ENCODE peak calls at places on chromosomes 3 and 15, in nine cellular contexts. One of them, this sample, is unnamed.

GRCh38 chr3:126711361-126711760 is 7.3 kb downstream of the CHCHD6 start:
- DNase-seq in endothelial cell of umbilical vein: no peak
- DNase-seq in stomach: no peak
- DNase-seq in GM12891: no peak
- DNase-seq in spleen: no peak
- DNase-seq in GM23338: peak; percentile 32
- DNase-seq in K562: no peak
- DNase-seq in SK-N-MC: no peak
- DNase-seq in transverse colon: no peak
- DNase-seq in this sample: no peak

GRCh38 chr3:195763843-195764825 is 43.4 kb downstream of the MUC20 start:
- DNase-seq in SK-N-MC: no peak
- DNase-seq in GM23338: no peak
- DNase-seq in GM12891: no peak
- DNase-seq in K562: no peak
- DNase-seq in endothelial cell of umbilical vein: no peak
- DNase-seq in stomach: no peak
- DNase-seq in spleen: peak; percentile 58
- DNase-seq in transverse colon: no peak
- DNase-seq in this sample: no peak

GRCh38 chr15:58484794-58485600 is 53.2 kb downstream of the LIPC start:
- DNase-seq in transverse colon: peak; percentile 22
- DNase-seq in spleen: no peak
- DNase-seq in GM23338: no peak
- DNase-seq in SK-N-MC: no peak
- DNase-seq in stomach: no peak
- DNase-seq in endothelial cell of umbilical vein: no peak
- DNase-seq in K562: no peak
- DNase-seq in GM12891: no peak
- DNase-seq in this sample: peak; percentile 74

GRCh38 chr3:58384381-58385090 is 49.1 kb downstream of the PDHB start:
- DNase-seq in stomach: no peak
- DNase-seq in endothelial cell of umbilical vein: no peak
- DNase-seq in GM23338: no peak
- DNase-seq in SK-N-MC: no peak
- DNase-seq in transverse colon: no peak
- DNase-seq in GM12891: no peak
- DNase-seq in K562: no peak
- DNase-seq in spleen: no peak
- DNase-seq in this sample: no peak

GRCh38 chr3:107124885-107125284 is 252.4 kb upstream of the CCDC54 start:
- DNase-seq in spleen: no peak
- DNase-seq in endothelial cell of umbilical vein: no peak
- DNase-seq in GM23338: no peak
- DNase-seq in K562: peak; percentile 28
- DNase-seq in SK-N-MC: no peak
- DNase-seq in transverse colon: no peak
- DNase-seq in GM12891: no peak
- DNase-seq in stomach: no peak
- DNase-seq in this sample: no peak

GRCh38 chr3:40615110-40615915 is 90.6 kb downstream of the ZNF621 start:
- DNase-seq in GM23338: peak; percentile 90
- DNase-seq in transverse colon: no peak
- DNase-seq in SK-N-MC: no peak
- DNase-seq in spleen: no peak
- DNase-seq in endothelial cell of umbilical vein: no peak
- DNase-seq in GM12891: no peak
- DNase-seq in stomach: no peak
- DNase-seq in K562: no peak
- DNase-seq in this sample: no peak

GRCh38 chr15:36814085-36814484 is 234.7 kb downstream of the CDIN1 start:
- DNase-seq in stomach: no peak
- DNase-seq in GM23338: no peak
- DNase-seq in transverse colon: no peak
- DNase-seq in SK-N-MC: no peak
- DNase-seq in spleen: no peak
- DNase-seq in endothelial cell of umbilical vein: peak; percentile 14
- DNase-seq in K562: no peak
- DNase-seq in GM12891: no peak
- DNase-seq in this sample: no peak

GRCh38 chr15:57440799-57441198 is 64.5 kb downstream of the CGNL1 start:
- DNase-seq in K562: no peak
- DNase-seq in SK-N-MC: no peak
- DNase-seq in spleen: no peak
- DNase-seq in endothelial cell of umbilical vein: peak; percentile 70
- DNase-seq in GM23338: no peak
- DNase-seq in GM12891: no peak
- DNase-seq in transverse colon: no peak
- DNase-seq in stomach: no peak
- DNase-seq in this sample: no peak

GRCh38 chr3:197714251-197714650 is 22.5 kb downstream of the RUBCN start:
- DNase-seq in GM12891: no peak
- DNase-seq in endothelial cell of umbilical vein: no peak
- DNase-seq in transverse colon: no peak
- DNase-seq in K562: no peak
- DNase-seq in spleen: no peak
- DNase-seq in SK-N-MC: no peak
- DNase-seq in stomach: no peak
- DNase-seq in GM23338: no peak
- DNase-seq in this sample: no peak

GRCh38 chr3:197722734-197723133 is 14.0 kb downstream of the RUBCN start:
- DNase-seq in SK-N-MC: no peak
- DNase-seq in GM12891: no peak
- DNase-seq in endothelial cell of umbilical vein: no peak
- DNase-seq in stomach: no peak
- DNase-seq in transverse colon: no peak
- DNase-seq in spleen: no peak
- DNase-seq in K562: no peak
- DNase-seq in GM23338: no peak
- DNase-seq in this sample: no peak

GRCh38 chr3:197713477-197713822 is 23.3 kb downstream of the RUBCN start:
- DNase-seq in GM23338: no peak
- DNase-seq in stomach: no peak
- DNase-seq in endothelial cell of umbilical vein: no peak
- DNase-seq in spleen: no peak
- DNase-seq in K562: no peak
- DNase-seq in transverse colon: no peak
- DNase-seq in SK-N-MC: no peak
- DNase-seq in GM12891: no peak
- DNase-seq in this sample: no peak

DNA sequence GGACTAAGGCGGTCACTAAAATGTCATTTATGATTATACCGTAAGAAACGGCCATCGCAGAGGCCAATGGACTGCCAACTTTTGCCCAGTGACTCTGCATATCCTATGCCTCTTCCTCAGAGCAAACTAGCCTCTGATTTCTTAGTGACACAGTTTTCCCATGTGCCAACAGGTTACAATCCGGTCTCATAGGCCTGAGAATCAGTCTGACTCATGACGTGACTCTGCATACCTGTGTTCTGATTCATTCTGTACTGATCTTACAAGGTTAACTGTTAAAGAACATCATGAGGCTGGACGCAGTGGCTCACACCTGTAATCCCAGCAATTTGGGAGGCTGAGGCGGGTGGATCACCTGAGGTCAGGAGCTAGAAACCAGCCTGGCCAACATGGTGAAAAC is 17.8 kb downstream of the RUBCN start:
- DNase-seq in K562: no peak
- DNase-seq in GM23338: no peak
- DNase-seq in endothelial cell of umbilical vein: peak; percentile 39
- DNase-seq in GM12891: no peak
- DNase-seq in SK-N-MC: no peak
- DNase-seq in spleen: no peak
- DNase-seq in stomach: no peak
- DNase-seq in transverse colon: no peak
- DNase-seq in this sample: no peak
- TF ChIP-seq POLR2AphosphoS5 in K562: no peak
- TF ChIP-seq POLR2AphosphoS5 in GM23338: no peak
- TF ChIP-seq POLR2AphosphoS5 in endothelial cell of umbilical vein: no peak
- TF ChIP-seq POLR2AphosphoS5 in GM12891: no peak
- TF ChIP-seq POLR2AphosphoS5 in SK-N-MC: no peak
- TF ChIP-seq POLR2AphosphoS5 in spleen: no peak
- TF ChIP-seq POLR2AphosphoS5 in stomach: peak; percentile 55
- TF ChIP-seq POLR2AphosphoS5 in transverse colon: no peak
- TF ChIP-seq POLR2AphosphoS5 in this sample: no peak

GRCh38 chr3:50442940-50443579 is 60.4 kb downstream of the CACNA2D2 start:
- DNase-seq in stomach: peak; percentile 69
- DNase-seq in SK-N-MC: no peak
- DNase-seq in endothelial cell of umbilical vein: no peak
- DNase-seq in GM23338: no peak
- DNase-seq in transverse colon: peak; percentile 22
- DNase-seq in GM12891: no peak
- DNase-seq in spleen: no peak
- DNase-seq in K562: no peak
- DNase-seq in this sample: no peak

GRCh38 chr3:50444213-50444612 is 59.2 kb downstream of the CACNA2D2 start:
- DNase-seq in stomach: no peak
- DNase-seq in SK-N-MC: no peak
- DNase-seq in GM12891: no peak
- DNase-seq in endothelial cell of umbilical vein: no peak
- DNase-seq in transverse colon: no peak
- DNase-seq in GM23338: no peak
- DNase-seq in K562: no peak
- DNase-seq in spleen: no peak
- DNase-seq in this sample: no peak

GRCh38 chr3:50447290-50447840 is 56.1 kb downstream of the CACNA2D2 start:
- DNase-seq in endothelial cell of umbilical vein: no peak
- DNase-seq in stomach: peak; percentile 31
- DNase-seq in GM23338: no peak
- DNase-seq in K562: no peak
- DNase-seq in transverse colon: no peak
- DNase-seq in SK-N-MC: no peak
- DNase-seq in GM12891: no peak
- DNase-seq in spleen: no peak
- DNase-seq in this sample: peak; percentile 86

GRCh38 chr3:50444782-50445181 is 58.7 kb downstream of the CACNA2D2 start:
- DNase-seq in SK-N-MC: no peak
- DNase-seq in stomach: no peak
- DNase-seq in K562: no peak
- DNase-seq in GM12891: no peak
- DNase-seq in transverse colon: no peak
- DNase-seq in endothelial cell of umbilical vein: no peak
- DNase-seq in GM23338: no peak
- DNase-seq in spleen: no peak
- DNase-seq in this sample: no peak

GRCh38 chr3:50445919-50446318 is 57.5 kb downstream of the CACNA2D2 start:
- DNase-seq in SK-N-MC: no peak
- DNase-seq in spleen: no peak
- DNase-seq in GM12891: no peak
- DNase-seq in GM23338: no peak
- DNase-seq in K562: no peak
- DNase-seq in transverse colon: peak; percentile 18
- DNase-seq in endothelial cell of umbilical vein: no peak
- DNase-seq in stomach: peak; percentile 87
- DNase-seq in this sample: no peak
- TF ChIP-seq POLR2AphosphoS5 in SK-N-MC: no peak
- TF ChIP-seq POLR2AphosphoS5 in spleen: no peak
- TF ChIP-seq POLR2AphosphoS5 in GM12891: no peak
- TF ChIP-seq POLR2AphosphoS5 in GM23338: no peak
- TF ChIP-seq POLR2AphosphoS5 in K562: no peak
- TF ChIP-seq POLR2AphosphoS5 in transverse colon: no peak
- TF ChIP-seq POLR2AphosphoS5 in endothelial cell of umbilical vein: no peak
- TF ChIP-seq POLR2AphosphoS5 in stomach: peak; percentile 66
- TF ChIP-seq POLR2AphosphoS5 in this sample: no peak

DNA sequence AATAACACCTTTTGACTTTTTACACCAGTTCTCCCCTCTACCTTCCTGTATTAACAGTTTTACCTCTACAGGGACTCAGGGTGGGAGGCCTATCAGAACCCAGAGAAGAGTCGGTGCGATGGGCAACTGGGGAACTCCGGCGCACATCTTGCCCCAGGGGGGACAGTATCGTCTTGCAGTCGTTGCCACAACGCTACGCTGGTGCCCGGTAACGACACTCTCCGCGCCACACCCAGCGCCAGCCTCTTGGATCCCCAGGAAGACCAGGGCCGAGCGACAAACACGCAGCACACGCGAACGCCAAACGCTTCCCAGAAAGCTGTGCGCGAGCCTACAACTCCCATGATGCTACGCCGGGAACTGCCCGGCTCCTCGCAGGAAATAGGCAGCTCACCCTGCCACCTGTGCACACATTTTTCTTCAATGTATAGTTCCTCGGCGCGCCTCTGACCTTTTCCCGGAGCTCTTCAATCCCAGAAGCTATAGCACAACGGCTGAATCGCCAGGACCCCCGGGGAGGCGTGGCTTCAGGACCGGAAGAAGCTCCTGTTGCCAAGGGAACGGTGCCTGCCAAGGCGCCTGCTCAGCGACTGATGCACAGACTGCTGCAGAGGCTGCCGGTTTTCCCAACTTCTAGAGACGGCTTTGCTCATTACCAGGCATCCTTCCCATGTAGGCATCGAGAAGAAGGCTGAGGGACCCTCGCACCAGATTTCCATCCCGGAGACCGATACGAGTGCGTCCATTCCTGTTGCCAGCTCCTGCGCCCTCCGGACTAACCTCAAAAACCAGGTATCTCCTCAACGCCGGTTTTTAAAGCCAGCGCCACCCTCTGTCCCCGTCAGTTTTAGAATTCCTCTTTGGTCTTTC is at the start of gene ARL6:
- DNase-seq in K562: peak; percentile 66
- DNase-seq in GM12891: peak; percentile 59
- DNase-seq in endothelial cell of umbilical vein: peak; percentile 87
- DNase-seq in transverse colon: peak; percentile 83
- DNase-seq in stomach: peak; percentile 80
- DNase-seq in GM23338: peak; percentile 94
- DNase-seq in SK-N-MC: peak; percentile 30
- DNase-seq in spleen: peak; percentile 93
- DNase-seq in this sample: peak; percentile 81
- TF ChIP-seq POLR2AphosphoS5 in K562: no peak
- TF ChIP-seq POLR2AphosphoS5 in GM12891: peak; percentile 81
- TF ChIP-seq POLR2AphosphoS5 in endothelial cell of umbilical vein: peak; percentile 27
- TF ChIP-seq POLR2AphosphoS5 in transverse colon: peak; percentile 33
- TF ChIP-seq POLR2AphosphoS5 in stomach: peak; percentile 76
- TF ChIP-seq POLR2AphosphoS5 in GM23338: peak; percentile 59
- TF ChIP-seq POLR2AphosphoS5 in SK-N-MC: peak; percentile 79
- TF ChIP-seq POLR2AphosphoS5 in spleen: peak; percentile 79
- TF ChIP-seq POLR2AphosphoS5 in this sample: peak; percentile 52

GRCh38 chr3:183153210-183153950 is 9.2 kb downstream of the LAMP3 start:
- DNase-seq in stomach: no peak
- DNase-seq in GM23338: no peak
- DNase-seq in GM12891: no peak
- DNase-seq in transverse colon: no peak
- DNase-seq in K562: no peak
- DNase-seq in endothelial cell of umbilical vein: no peak
- DNase-seq in SK-N-MC: no peak
- DNase-seq in spleen: no peak
- DNase-seq in this sample: no peak

GRCh38 chr3:183149915-183150825 is 12.4 kb downstream of the LAMP3 start:
- DNase-seq in spleen: no peak
- DNase-seq in GM12891: no peak
- DNase-seq in stomach: no peak
- DNase-seq in SK-N-MC: no peak
- DNase-seq in GM23338: peak; percentile 12
- DNase-seq in transverse colon: no peak
- DNase-seq in K562: no peak
- DNase-seq in endothelial cell of umbilical vein: no peak
- DNase-seq in this sample: peak; percentile 49

GRCh38 chr3:183148056-183148455 is 14.5 kb downstream of the LAMP3 start:
- DNase-seq in spleen: no peak
- DNase-seq in transverse colon: no peak
- DNase-seq in GM23338: no peak
- DNase-seq in stomach: no peak
- DNase-seq in endothelial cell of umbilical vein: no peak
- DNase-seq in K562: no peak
- DNase-seq in GM12891: no peak
- DNase-seq in SK-N-MC: no peak
- DNase-seq in this sample: no peak

GRCh38 chr3:183151716-183152385 is 10.7 kb downstream of the LAMP3 start:
- DNase-seq in GM23338: no peak
- DNase-seq in stomach: no peak
- DNase-seq in endothelial cell of umbilical vein: no peak
- DNase-seq in GM12891: no peak
- DNase-seq in spleen: no peak
- DNase-seq in K562: no peak
- DNase-seq in transverse colon: no peak
- DNase-seq in SK-N-MC: no peak
- DNase-seq in this sample: peak; percentile 91

GRCh38 chr3:183151086-183151485 is 11.4 kb downstream of the LAMP3 start:
- DNase-seq in stomach: no peak
- DNase-seq in GM23338: no peak
- DNase-seq in transverse colon: no peak
- DNase-seq in spleen: no peak
- DNase-seq in endothelial cell of umbilical vein: no peak
- DNase-seq in K562: no peak
- DNase-seq in SK-N-MC: no peak
- DNase-seq in GM12891: no peak
- DNase-seq in this sample: no peak
- TF ChIP-seq POLR2AphosphoS5 in stomach: no peak
- TF ChIP-seq POLR2AphosphoS5 in GM23338: no peak
- TF ChIP-seq POLR2AphosphoS5 in transverse colon: no peak
- TF ChIP-seq POLR2AphosphoS5 in spleen: no peak
- TF ChIP-seq POLR2AphosphoS5 in endothelial cell of umbilical vein: no peak
- TF ChIP-seq POLR2AphosphoS5 in K562: no peak
- TF ChIP-seq POLR2AphosphoS5 in SK-N-MC: no peak
- TF ChIP-seq POLR2AphosphoS5 in GM12891: no peak
- TF ChIP-seq POLR2AphosphoS5 in this sample: no peak